ENCODE peak calls at places on chromosome 13, in eight cellular contexts. X, Q, S, U, I, E, L and T are unnamed samples.

GRCh38 chr13:31038834-31039552 is 106.5 kb downstream of the TEX26 start:
- DNase-seq in X (no peak), Q (no peak), S (no peak), U (no peak), I (peak), E (no peak), L (no peak), T (no peak)

GRCh38 chr13:91459485-91459884 is 61.1 kb downstream of the GPC5 start:
- DNase-seq in X (no peak), Q (no peak), S (no peak), U (no peak), I (no peak), E (no peak), L (no peak), T (no peak)

GRCh38 chr13:106186366-106187030 is 349.0 kb downstream of the EFNB2 start:
- DNase-seq in X (no peak), Q (no peak), S (no peak), U (no peak), I (peak), E (no peak), L (no peak), T (no peak)

GRCh38 chr13:77306458-77306857 is 20.4 kb downstream of the MYCBP2 start:
- DNase-seq in X (no peak), Q (no peak), S (no peak), U (no peak), I (no peak), E (no peak), L (no peak), T (no peak)

GRCh38 chr13:35714096-35714495 is 237.6 kb upstream of the MAB21L1 start:
- DNase-seq in X (no peak), Q (no peak), S (peak), U (no peak), I (no peak), E (no peak), L (no peak), T (no peak)

GRCh38 chr13:59690857-59691500 is 472.7 kb downstream of the DIAPH3 start:
- DNase-seq in X (no peak), Q (no peak), S (no peak), U (no peak), I (peak), E (no peak), L (no peak), T (no peak)

GRCh38 chr13:75181906-75182305 is 300.1 kb downstream of the TBC1D4 start:
- DNase-seq in X (no peak), Q (no peak), S (no peak), U (no peak), I (peak), E (no peak), L (no peak), T (no peak)

GRCh38 chr13:76790519-76791289 is 95.5 kb downstream of the KCTD12 start:
- DNase-seq in X (no peak), Q (no peak), S (no peak), U (no peak), I (peak), E (no peak), L (no peak), T (no peak)

GRCh38 chr13:100694722-100695644 is 20.4 kb upstream of the TMTC4 start:
- DNase-seq in X (no peak), Q (no peak), S (peak), U (no peak), I (peak), E (no peak), L (no peak), T (peak)

GRCh38 chr13:29771247-29771646 is 79.2 kb downstream of the UBL3 start:
- DNase-seq in X (no peak), Q (no peak), S (peak), U (no peak), I (peak), E (no peak), L (no peak), T (no peak)
- TF ChIP-seq CTCF in X (peak), Q (peak), S (peak), U (peak), I (no peak), E (peak), L (peak), T (peak)

GRCh38 chr13:110468986-110469495 is 92.5 kb downstream of the RAB20 start:
- DNase-seq in X (no peak), Q (no peak), S (no peak), U (no peak), I (no peak), E (no peak), L (no peak), T (no peak)
- H3K27ac ChIP-seq in X (no peak), Q (no peak), S (no peak), U (no peak), I (no peak), E (no peak), L (no peak), T (no peak)

GRCh38 chr13:64579331-64579730 is 2650.8 kb downstream of the PCDH9 start:
- DNase-seq in X (no peak), Q (no peak), S (no peak), U (no peak), I (no peak), E (no peak), L (no peak), T (no peak)
- TF ChIP-seq CTCF in X (no peak), Q (no peak), S (no peak), U (no peak), I (no peak), E (no peak), L (no peak), T (no peak)

GRCh38 chr13:33450956-33451709 is 165.6 kb upstream of the STARD13 start:
- DNase-seq in X (no peak), Q (no peak), S (no peak), U (no peak), I (no peak), E (no peak), L (no peak), T (no peak)

GRCh38 chr13:33455291-33455690 is 169.7 kb upstream of the STARD13 start:
- DNase-seq in X (no peak), Q (no peak), S (no peak), U (no peak), I (no peak), E (no peak), L (no peak), T (no peak)

GRCh38 chr13:33452873-33453558 is 167.5 kb upstream of the STARD13 start:
- DNase-seq in X (no peak), Q (no peak), S (no peak), U (no peak), I (no peak), E (no peak), L (no peak), T (no peak)

GRCh38 chr13:33453911-33454310 is 168.4 kb upstream of the STARD13 start:
- DNase-seq in X (no peak), Q (no peak), S (no peak), U (no peak), I (peak), E (no peak), L (no peak), T (no peak)

GRCh38 chr13:33454844-33455256 is 169.3 kb upstream of the STARD13 start:
- DNase-seq in X (no peak), Q (no peak), S (no peak), U (no peak), I (peak), E (no peak), L (no peak), T (no peak)
- H3K27ac ChIP-seq in X (no peak), Q (peak), S (no peak), U (no peak), I (no peak), E (no peak), L (no peak), T (no peak)

GRCh38 chr13:74036373-74036772 is 97.8 kb downstream of the KLF12 start:
- DNase-seq in X (no peak), Q (no peak), S (no peak), U (no peak), I (no peak), E (no peak), L (no peak), T (peak)

GRCh38 chr13:74039154-74039553 is 95.0 kb downstream of the KLF12 start:
- DNase-seq in X (no peak), Q (no peak), S (no peak), U (no peak), I (no peak), E (no peak), L (no peak), T (no peak)

GRCh38 chr13:74037762-74038161 is 96.4 kb downstream of the KLF12 start:
- DNase-seq in X (no peak), Q (no peak), S (no peak), U (no peak), I (no peak), E (no peak), L (no peak), T (no peak)

GRCh38 chr13:74039667-74040066 is 94.5 kb downstream of the KLF12 start:
- DNase-seq in X (no peak), Q (no peak), S (no peak), U (no peak), I (no peak), E (no peak), L (no peak), T (no peak)

DNA sequence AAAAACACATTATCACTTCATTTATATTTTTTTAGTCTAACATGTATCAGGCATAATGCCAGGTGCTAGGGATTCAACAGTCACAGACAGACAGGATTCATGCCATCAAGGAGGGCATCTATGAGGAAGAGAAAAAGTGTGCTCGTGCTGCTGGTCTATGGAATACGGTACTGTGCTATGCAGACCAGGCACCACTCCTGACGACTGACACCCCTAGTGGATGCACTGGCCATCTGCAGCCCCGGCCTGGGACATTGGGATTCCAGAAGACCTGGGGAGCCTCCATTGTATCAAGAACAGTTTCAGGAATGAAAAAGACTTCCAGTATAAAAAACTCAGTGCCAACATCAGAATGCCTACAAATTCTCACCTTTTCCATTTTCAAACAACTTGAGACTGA is 94.0 kb downstream of the KLF12 start:
- DNase-seq in X (no peak), Q (peak), S (peak), U (no peak), I (peak), E (peak), L (peak), T (peak)
- TF ChIP-seq CTCF in X (no peak), Q (peak), S (peak), U (peak), I (peak), E (peak), L (peak), T (peak)

GRCh38 chr13:39665763-39666162 is 10.3 kb downstream of the COG6 start:
- DNase-seq in X (no peak), Q (no peak), S (no peak), U (no peak), I (no peak), E (no peak), L (no peak), T (no peak)
- H3K27ac ChIP-seq in X (no peak), Q (no peak), S (no peak), U (no peak), I (no peak), E (no peak), L (no peak), T (no peak)

GRCh38 chr13:29497137-29497654 is 98.3 kb downstream of the SLC7A1 start:
- DNase-seq in X (no peak), Q (no peak), S (peak), U (no peak), I (peak), E (no peak), L (no peak), T (peak)
- TF ChIP-seq CTCF in X (no peak), Q (no peak), S (no peak), U (no peak), I (no peak), E (no peak), L (no peak), T (no peak)

DNA sequence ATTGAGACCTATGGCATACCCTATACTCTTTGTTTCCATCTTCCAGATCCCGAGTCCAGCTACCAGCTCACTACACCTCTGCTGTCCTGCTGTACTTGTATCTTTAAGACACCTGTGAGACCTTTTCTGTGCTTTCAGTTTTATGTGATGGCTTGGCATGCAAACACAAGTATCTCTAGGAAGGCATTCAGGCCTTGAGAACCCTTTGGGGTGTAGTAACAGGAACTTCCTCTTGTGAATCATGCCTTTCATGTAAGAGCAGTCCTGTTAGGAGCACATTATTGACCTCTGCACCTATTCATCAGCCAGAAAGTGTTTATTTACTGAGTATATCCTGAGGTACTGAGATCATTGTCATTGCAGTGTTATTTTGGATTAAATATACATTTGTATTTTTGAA is 87.0 kb upstream of the HTR2A start:
- DNase-seq in X (no peak), Q (no peak), S (no peak), U (no peak), I (peak), E (no peak), L (no peak), T (no peak)
- H3K27ac ChIP-seq in X (no peak), Q (no peak), S (no peak), U (no peak), I (no peak), E (no peak), L (no peak), T (no peak)

DNA sequence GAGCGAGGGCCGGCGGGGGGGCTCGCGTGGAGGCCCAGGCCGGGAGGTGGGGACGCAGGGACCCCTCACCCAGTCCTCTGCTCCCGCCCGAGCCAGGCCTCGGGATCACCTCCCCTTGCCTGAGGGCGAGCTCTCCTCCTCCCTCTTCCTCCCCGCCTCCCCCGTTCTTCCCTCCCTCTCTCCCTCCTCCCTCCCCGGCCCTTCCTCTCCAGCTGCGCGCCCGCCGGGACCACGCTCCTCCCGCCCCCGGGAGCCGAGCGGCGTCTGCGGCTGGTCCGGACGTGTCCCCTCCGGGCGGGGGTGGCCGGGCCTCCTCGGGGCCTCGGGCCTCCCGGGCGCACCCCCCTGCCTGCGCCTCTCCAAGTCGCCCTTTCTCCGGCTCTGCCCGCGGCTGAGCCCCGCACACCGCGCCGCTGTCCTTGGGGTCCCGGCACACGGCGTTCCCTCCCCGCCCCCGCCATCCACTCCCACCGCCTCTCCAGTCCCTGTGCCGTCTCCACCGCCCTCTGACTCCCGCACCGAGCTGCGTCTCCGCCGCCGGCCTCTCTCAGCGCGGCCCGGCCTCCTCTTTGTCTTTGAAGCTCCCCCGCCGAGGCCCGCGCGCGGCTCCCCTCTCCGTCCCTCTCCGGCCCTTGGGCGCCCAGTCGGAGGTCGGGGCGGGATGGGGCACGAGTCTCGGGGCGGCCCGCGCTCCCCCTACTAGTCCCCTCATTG is 5.7 kb downstream of the SOX1 start:
- DNase-seq in X (no peak), Q (no peak), S (peak), U (no peak), I (peak), E (no peak), L (no peak), T (peak)
- TF ChIP-seq CTCF in X (no peak), Q (no peak), S (no peak), U (no peak), I (no peak), E (no peak), L (no peak), T (no peak)

DNA sequence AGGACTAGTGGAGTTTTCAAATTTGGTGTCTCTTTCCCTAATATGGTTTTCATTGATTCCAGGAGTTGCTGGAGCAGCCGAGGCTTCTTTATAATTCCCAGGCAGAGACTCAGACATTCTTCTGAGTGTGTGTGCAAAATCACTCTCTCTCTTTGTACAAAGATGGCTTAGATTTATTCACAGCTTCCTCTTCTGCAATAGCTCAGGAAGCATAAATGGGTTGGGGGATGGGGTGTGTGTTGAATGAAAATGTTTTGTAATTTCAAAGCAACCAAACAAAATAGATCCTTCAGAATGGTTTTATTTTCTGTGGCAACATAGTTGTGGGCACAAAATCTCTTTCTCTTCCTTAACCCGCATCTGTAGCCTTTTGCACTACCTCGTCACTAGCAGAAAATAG is 66.5 kb downstream of the CBY2 start:
- DNase-seq in X (no peak), Q (no peak), S (no peak), U (no peak), I (no peak), E (no peak), L (no peak), T (no peak)
- H3K27ac ChIP-seq in X (no peak), Q (no peak), S (no peak), U (no peak), I (no peak), E (no peak), L (no peak), T (peak)